ENCODE peak calls at places on chromosomes 12 and 14, in four cellular contexts. One of them, this sample, is unnamed. For H3K9me3, the result is how much of the 10 kb centered on the place peaks cover.

GRCh38 chr12:47184229-47184628 is 104.5 kb upstream of the AMIGO2 start:
- DNase-seq in SK-N-SH: no peak
- DNase-seq in PC-3: no peak
- DNase-seq in neural progenitor cell: no peak
- DNase-seq in this sample: no peak

GRCh38 chr12:27838543-27838942 is 58.5 kb upstream of the MANSC4 start:
- DNase-seq in SK-N-SH: no peak
- DNase-seq in PC-3: no peak
- DNase-seq in neural progenitor cell: no peak
- DNase-seq in this sample: no peak

GRCh38 chr12:43357141-43357540 is 194.9 kb downstream of the ADAMTS20 start:
- DNase-seq in SK-N-SH: no peak
- DNase-seq in PC-3: no peak
- DNase-seq in neural progenitor cell: no peak
- DNase-seq in this sample: no peak

GRCh38 chr12:93453633-93454032 is 11.9 kb upstream of the UBE2N start:
- DNase-seq in SK-N-SH: no peak
- DNase-seq in PC-3: no peak
- DNase-seq in neural progenitor cell: peak
- DNase-seq in this sample: no peak

GRCh38 chr12:84117190-84117589 is 795.4 kb downstream of the SLC6A15 start:
- DNase-seq in SK-N-SH: no peak
- DNase-seq in PC-3: peak
- DNase-seq in neural progenitor cell: no peak
- DNase-seq in this sample: no peak

GRCh38 chr14:73862480-73862879 is 10.8 kb downstream of the PTGR2 start:
- DNase-seq in SK-N-SH: no peak
- DNase-seq in PC-3: no peak
- DNase-seq in neural progenitor cell: no peak
- DNase-seq in this sample: no peak

GRCh38 chr12:116263844-116264243 is 13.6 kb downstream of the MED13L start:
- DNase-seq in SK-N-SH: no peak
- DNase-seq in PC-3: no peak
- DNase-seq in neural progenitor cell: peak
- DNase-seq in this sample: no peak

GRCh38 chr14:92470215-92470614 is 43.4 kb upstream of the RIN3 start:
- DNase-seq in SK-N-SH: no peak
- DNase-seq in PC-3: peak
- DNase-seq in neural progenitor cell: no peak
- DNase-seq in this sample: peak

GRCh38 chr12:10601860-10602259 is 11.5 kb downstream of the MAGOHB start:
- DNase-seq in SK-N-SH: no peak
- DNase-seq in PC-3: no peak
- DNase-seq in neural progenitor cell: no peak
- DNase-seq in this sample: no peak

GRCh38 chr12:114783176-114783575 is 99.2 kb upstream of the TBX3 start:
- DNase-seq in SK-N-SH: no peak
- DNase-seq in PC-3: no peak
- DNase-seq in neural progenitor cell: no peak
- DNase-seq in this sample: no peak

GRCh38 chr14:23160924-23161522 is 22.4 kb downstream of the SLC7A8 start:
- DNase-seq in SK-N-SH: no peak
- DNase-seq in PC-3: peak
- DNase-seq in neural progenitor cell: peak
- DNase-seq in this sample: peak

GRCh38 chr12:104565606-104566243 is 109.0 kb downstream of the CHST11 start:
- DNase-seq in SK-N-SH: no peak
- DNase-seq in PC-3: no peak
- DNase-seq in neural progenitor cell: no peak
- DNase-seq in this sample: no peak

GRCh38 chr14:91352101-91352500 is 65.5 kb downstream of the CCDC88C start:
- DNase-seq in SK-N-SH: no peak
- DNase-seq in PC-3: no peak
- DNase-seq in neural progenitor cell: peak
- DNase-seq in this sample: no peak
- H2AFZ ChIP-seq in SK-N-SH: no peak
- H2AFZ ChIP-seq in PC-3: no peak
- H2AFZ ChIP-seq in neural progenitor cell: no peak
- H2AFZ ChIP-seq in this sample: no peak

GRCh38 chr12:14261861-14262260 is 103.6 kb upstream of the ATF7IP start:
- DNase-seq in SK-N-SH: no peak
- DNase-seq in PC-3: no peak
- DNase-seq in neural progenitor cell: no peak
- DNase-seq in this sample: no peak

GRCh38 chr12:14259481-14260010 is 105.9 kb upstream of the ATF7IP start:
- DNase-seq in SK-N-SH: no peak
- DNase-seq in PC-3: no peak
- DNase-seq in neural progenitor cell: no peak
- DNase-seq in this sample: no peak

GRCh38 chr12:14261096-14261495 is 104.4 kb upstream of the ATF7IP start:
- DNase-seq in SK-N-SH: no peak
- DNase-seq in PC-3: no peak
- DNase-seq in neural progenitor cell: no peak
- DNase-seq in this sample: no peak

GRCh38 chr12:14258468-14258947 is 107.0 kb upstream of the ATF7IP start:
- DNase-seq in SK-N-SH: no peak
- DNase-seq in PC-3: no peak
- DNase-seq in neural progenitor cell: peak
- DNase-seq in this sample: no peak

GRCh38 chr12:14260011-14260993 is 105.2 kb upstream of the ATF7IP start:
- DNase-seq in SK-N-SH: no peak
- DNase-seq in PC-3: peak
- DNase-seq in neural progenitor cell: peak
- DNase-seq in this sample: peak
- H3K9me3 ChIP-seq in SK-N-SH: under half
- H3K9me3 ChIP-seq in PC-3: under half
- H3K9me3 ChIP-seq in neural progenitor cell: under half
- H3K9me3 ChIP-seq in this sample: under half

DNA sequence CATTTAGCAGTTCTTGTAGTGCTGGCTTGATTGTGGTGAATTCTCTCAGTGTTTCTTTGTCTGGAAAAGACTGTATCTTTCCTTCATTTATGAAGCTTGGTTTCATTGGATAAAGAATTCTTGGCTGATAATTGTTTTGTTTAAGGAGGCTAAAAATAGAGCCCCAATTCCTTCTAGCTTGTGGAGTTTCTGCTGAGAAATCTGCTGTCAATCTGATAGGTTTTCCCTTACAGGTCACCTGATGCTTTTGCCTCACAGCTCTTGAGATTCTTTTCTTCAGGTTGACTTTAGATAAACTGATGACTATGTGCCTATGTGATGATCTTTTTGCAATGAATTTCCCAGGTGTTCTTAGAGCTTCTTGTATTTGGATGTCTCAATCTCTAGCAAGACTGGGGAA is 1508.5 kb upstream of the FLRT2 start:
- DNase-seq in SK-N-SH: no peak
- DNase-seq in PC-3: no peak
- DNase-seq in neural progenitor cell: no peak
- DNase-seq in this sample: no peak
- H2AFZ ChIP-seq in SK-N-SH: no peak
- H2AFZ ChIP-seq in PC-3: no peak
- H2AFZ ChIP-seq in neural progenitor cell: no peak
- H2AFZ ChIP-seq in this sample: no peak

GRCh38 chr12:126384029-126384564 is 1318.9 kb downstream of the AACS start:
- DNase-seq in SK-N-SH: no peak
- DNase-seq in PC-3: no peak
- DNase-seq in neural progenitor cell: peak
- DNase-seq in this sample: no peak
- H3K9me3 ChIP-seq in SK-N-SH: under half
- H3K9me3 ChIP-seq in PC-3: under half
- H3K9me3 ChIP-seq in neural progenitor cell: under half
- H3K9me3 ChIP-seq in this sample: under half

DNA sequence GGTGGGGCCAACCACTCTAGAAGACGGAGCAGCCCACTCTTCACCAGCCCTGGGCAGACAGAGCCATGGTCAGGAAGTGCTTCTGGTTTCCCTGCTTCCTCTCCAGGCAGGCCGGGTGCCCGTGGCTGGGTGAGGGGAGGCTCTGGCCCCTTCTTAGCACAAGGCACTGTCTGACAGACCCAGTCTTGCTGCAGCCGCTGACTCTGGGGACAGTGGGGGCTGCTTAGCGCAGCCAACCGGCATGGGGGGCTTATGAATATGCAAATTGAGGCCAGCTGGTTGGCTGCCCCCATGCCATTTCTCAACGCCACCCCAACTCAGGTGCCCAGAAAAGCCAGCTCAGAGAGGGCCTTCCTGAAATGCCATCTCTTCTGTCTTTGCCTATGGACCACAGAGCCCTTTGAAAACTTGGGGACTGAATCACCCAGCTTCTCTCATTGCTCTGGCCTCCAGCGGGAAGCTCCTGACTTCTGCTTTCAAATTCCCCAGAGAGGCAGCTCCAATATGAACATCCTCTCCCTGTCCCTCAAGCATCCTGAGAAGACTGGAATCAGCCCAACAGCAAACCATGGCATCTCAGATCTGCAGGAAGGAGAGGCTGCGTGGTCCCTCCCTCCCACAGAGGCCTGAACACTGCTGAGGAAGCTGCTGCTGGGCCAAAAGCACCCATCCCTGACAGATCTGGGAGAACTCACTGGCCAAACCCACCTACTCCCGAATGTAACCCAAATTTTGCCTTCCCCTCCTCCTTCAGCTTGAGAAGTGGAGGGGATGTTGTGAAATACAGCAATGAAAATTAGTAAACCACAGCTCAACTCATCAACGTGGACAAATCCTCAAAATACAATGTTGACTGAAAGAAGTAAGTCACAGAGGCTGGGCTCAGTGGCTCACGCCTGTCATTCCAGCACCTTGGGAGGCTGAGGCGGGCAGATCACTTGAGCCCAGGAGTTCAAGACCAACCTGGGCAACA is at the start of gene PROX2:
- DNase-seq in SK-N-SH: no peak
- DNase-seq in PC-3: no peak
- DNase-seq in neural progenitor cell: peak
- DNase-seq in this sample: no peak
- H2AFZ ChIP-seq in SK-N-SH: no peak
- H2AFZ ChIP-seq in PC-3: no peak
- H2AFZ ChIP-seq in neural progenitor cell: peak
- H2AFZ ChIP-seq in this sample: no peak

GRCh38 chr14:106269451-106270204 is 743.2 kb downstream of the TMEM121 start:
- DNase-seq in SK-N-SH: no peak
- DNase-seq in PC-3: no peak
- DNase-seq in neural progenitor cell: no peak
- DNase-seq in this sample: no peak
- H3K9me3 ChIP-seq in SK-N-SH: under half
- H3K9me3 ChIP-seq in PC-3: under half
- H3K9me3 ChIP-seq in neural progenitor cell: under half
- H3K9me3 ChIP-seq in this sample: under half

This sample was measured in mammary epithelial cell.